ENCODE peak calls at places on chromosomes 11 and 22, in nine cellular contexts. Y, C, M, F, R, H, W, P and Z are unnamed samples.
A peak's percentile ranks its signal among the peaks of the same experiment; 100 is the strongest.

GRCh38 chr11:68816917-68817419 is 24.7 kb downstream of the CPT1A start:
- DNase-seq in Y (no peak), C (no peak), M (no peak), F (no peak), R (no peak), H (no peak), W (no peak), P (no peak), Z (no peak)

GRCh38 chr11:102926517-102926916 is 29.0 kb downstream of the MMP13 start:
- DNase-seq in Y (no peak), C (no peak), M (no peak), F (no peak), R (no peak), H (no peak), W (no peak), P (no peak), Z (no peak)

GRCh38 chr22:18066181-18066859 is 11.5 kb upstream of the PEX26 start:
- DNase-seq in Y (no peak), C (no peak), M (no peak), F (no peak), R (no peak), H (no peak), W (no peak), P (no peak), Z (no peak)

GRCh38 chr22:30947163-30947820 is 21.3 kb downstream of the MORC2 start:
- DNase-seq in Y (no peak), C (no peak), M (peak; percentile 76), F (no peak), R (no peak), H (no peak), W (peak; percentile 31), P (peak; percentile 78), Z (peak; percentile 38)

GRCh38 chr11:13276454-13276851 is 1.1 kb upstream of the BMAL1 start:
- DNase-seq in Y (no peak), C (peak; percentile 36), M (no peak), F (no peak), R (no peak), H (no peak), W (no peak), P (no peak), Z (no peak)

GRCh38 chr22:38346506-38346905 is 29.3 kb upstream of the CSNK1E start:
- DNase-seq in Y (no peak), C (no peak), M (peak; percentile 53), F (no peak), R (no peak), H (no peak), W (no peak), P (peak; percentile 62), Z (no peak)

GRCh38 chr11:117281159-117281558 is 10.0 kb upstream of the BACE1-AS start:
- DNase-seq in Y (peak; percentile 74), C (peak; percentile 82), M (peak; percentile 35), F (no peak), R (no peak), H (no peak), W (no peak), P (no peak), Z (no peak)

GRCh38 chr22:25643232-25644000 is 78.9 kb downstream of the GRK3 start:
- DNase-seq in Y (no peak), C (no peak), M (no peak), F (no peak), R (no peak), H (no peak), W (no peak), P (no peak), Z (no peak)

GRCh38 chr11:86245369-86246292 is 1.1 kb downstream of the EED start:
- DNase-seq in Y (peak; percentile 60), C (no peak), M (peak; percentile 72), F (no peak), R (no peak), H (no peak), W (no peak), P (no peak), Z (no peak)

GRCh38 chr22:21867528-21868266 is at the start of gene MAPK1:
- DNase-seq in Y (peak; percentile 95), C (peak; percentile 92), M (peak; percentile 97), F (peak; percentile 100), R (peak; percentile 87), H (peak; percentile 91), W (peak; percentile 95), P (peak; percentile 95), Z (peak; percentile 92)

GRCh38 chr22:40237241-40237640 is 59.5 kb downstream of the TNRC6B start:
- DNase-seq in Y (no peak), C (no peak), M (no peak), F (no peak), R (no peak), H (no peak), W (no peak), P (no peak), Z (no peak)

GRCh38 chr22:35854334-35854733 is 136.7 kb downstream of the APOL5 start:
- DNase-seq in Y (no peak), C (no peak), M (no peak), F (no peak), R (no peak), H (no peak), W (no peak), P (no peak), Z (no peak)

GRCh38 chr22:32355760-32356159 is 1.9 kb upstream of the RFPL3 start:
- DNase-seq in Y (no peak), C (peak; percentile 20), M (peak; percentile 70), F (no peak), R (no peak), H (no peak), W (no peak), P (no peak), Z (no peak)

GRCh38 chr11:61148016-61148640 is 13.1 kb downstream of the VPS37C start:
- DNase-seq in Y (no peak), C (no peak), M (no peak), F (no peak), R (no peak), H (no peak), W (no peak), P (no peak), Z (no peak)

GRCh38 chr11:2944953-2945756 is 15.9 kb upstream of the PHLDA2 start:
- DNase-seq in Y (peak; percentile 96), C (peak; percentile 93), M (peak; percentile 89), F (no peak), R (no peak), H (peak; percentile 59), W (peak; percentile 91), P (peak; percentile 95), Z (peak; percentile 87)

GRCh38 chr11:8577791-8578581 is 16.0 kb downstream of the STK33 start:
- DNase-seq in Y (no peak), C (no peak), M (no peak), F (no peak), R (no peak), H (no peak), W (no peak), P (no peak), Z (no peak)

GRCh38 chr11:111976614-111977140 is 39.5 kb downstream of the DIXDC1 start:
- DNase-seq in Y (peak; percentile 36), C (no peak), M (no peak), F (no peak), R (no peak), H (no peak), W (no peak), P (peak; percentile 81), Z (peak; percentile 23)

GRCh38 chr11:128848815-128849455 is 18.2 kb downstream of the KCNJ1 start:
- DNase-seq in Y (peak; percentile 15), C (peak; percentile 51), M (peak; percentile 96), F (peak; percentile 46), R (peak; percentile 42), H (no peak), W (peak; percentile 51), P (no peak), Z (peak; percentile 75)

DNA sequence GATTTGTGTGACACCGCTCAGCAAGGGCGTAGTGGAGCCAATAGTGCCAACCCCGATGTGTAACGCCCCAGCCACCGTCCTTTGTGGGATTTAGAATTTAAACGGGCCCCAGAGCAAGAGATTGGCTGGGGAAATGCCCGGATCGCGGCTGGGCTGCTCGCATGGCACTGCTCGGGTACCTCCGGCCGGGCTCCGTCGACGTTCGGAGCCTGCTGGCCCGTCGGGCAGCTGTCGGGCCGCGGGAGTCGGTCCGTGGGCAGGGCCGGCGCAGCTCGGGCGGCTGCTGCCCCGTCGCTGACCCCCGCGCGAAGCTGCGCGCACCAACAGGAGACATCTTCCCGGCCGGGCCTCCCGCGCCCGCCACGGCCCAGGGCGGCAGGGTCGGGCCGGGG is 1.4 kb upstream of the KDM2A start:
- DNase-seq in Y (no peak), C (no peak), M (peak; percentile 73), F (no peak), R (peak; percentile 19), H (no peak), W (peak; percentile 38), P (peak; percentile 58), Z (peak; percentile 48)
- H3K4me3 ChIP-seq in Y (peak overlapping the region; percentile 39), C (no peak overlapping the region), M (peak overlapping the region; percentile 56), F (no peak overlapping the region), R (peak overlapping the region; percentile 22), H (peak overlapping the region; percentile 28), W (peak overlapping the region; percentile 96), P (peak overlapping the region; percentile 99), Z (peak overlapping the region; percentile 94)

GRCh38 chr22:44317163-44317455 is 4.4 kb upstream of the SHISAL1 start:
- DNase-seq in Y (no peak), C (no peak), M (no peak), F (no peak), R (no peak), H (no peak), W (no peak), P (no peak), Z (no peak)

GRCh38 chr22:44316393-44317162 is 3.8 kb upstream of the SHISAL1 start:
- DNase-seq in Y (no peak), C (no peak), M (no peak), F (no peak), R (no peak), H (no peak), W (no peak), P (no peak), Z (no peak)

GRCh38 chr22:44319685-44320084 is 6.9 kb upstream of the SHISAL1 start:
- DNase-seq in Y (no peak), C (no peak), M (no peak), F (no peak), R (no peak), H (no peak), W (no peak), P (no peak), Z (no peak)

GRCh38 chr22:44318751-44319150 is 6.0 kb upstream of the SHISAL1 start:
- DNase-seq in Y (no peak), C (no peak), M (no peak), F (no peak), R (no peak), H (no peak), W (no peak), P (no peak), Z (no peak)

GRCh38 chr22:44317886-44318637 is 5.3 kb upstream of the SHISAL1 start:
- DNase-seq in Y (no peak), C (no peak), M (no peak), F (no peak), R (no peak), H (no peak), W (no peak), P (no peak), Z (no peak)
- H3K27me3 ChIP-seq in Y (no peaks in the 10 kb centered on the region), C (no peaks in the 10 kb centered on the region), M (no peaks in the 10 kb centered on the region), F (peaks cover 23% of the 10 kb centered on the region), R (no peaks in the 10 kb centered on the region), H (peaks cover 4% of the 10 kb centered on the region), W (peaks cover 5% of the 10 kb centered on the region), P (no peaks in the 10 kb centered on the region), Z (no peaks in the 10 kb centered on the region)

GRCh38 chr11:114619659-114620173 is 24.1 kb upstream of the NXPE4 start:
- DNase-seq in Y (no peak), C (no peak), M (no peak), F (no peak), R (no peak), H (no peak), W (no peak), P (no peak), Z (no peak)
- H3K9me3 ChIP-seq in Y (no peaks in the 10 kb centered on the region), C (no peaks in the 10 kb centered on the region), M (peaks cover 100% of the 10 kb centered on the region), F (peaks cover 9% of the 10 kb centered on the region), R (peaks cover 6% of the 10 kb centered on the region), H (no peaks in the 10 kb centered on the region), W (peaks cover 22% of the 10 kb centered on the region), P (no peaks in the 10 kb centered on the region), Z (peaks cover 14% of the 10 kb centered on the region)

GRCh38 chr11:11605821-11606450 is 15.9 kb downstream of the GALNT18 start:
- DNase-seq in Y (no peak), C (peak; percentile 7), M (no peak), F (no peak), R (no peak), H (no peak), W (no peak), P (no peak), Z (no peak)
- H3K4me3 ChIP-seq in Y (no peak overlapping the region), C (no peak overlapping the region), M (no peak overlapping the region), F (no peak overlapping the region), R (no peak overlapping the region), H (no peak overlapping the region), W (no peak overlapping the region), P (no peak overlapping the region), Z (no peak overlapping the region)